ENCODE peak calls at places on chromosomes 2 and 18, in eight cellular contexts. Y, B, J, V, N, F, W and Z are unnamed samples.

GRCh38 chr18:47260138-47260923 is 8.9 kb upstream of the SKOR2 start:
- DNase-seq in B (no peak), Y (no peak), V (no peak), J (peak), W (no peak), F (peak), N (peak), Z (no peak)

GRCh38 chr2:168934826-168935225 is 33.7 kb downstream of the G6PC2 start:
- DNase-seq in J (no peak), Y (no peak), V (no peak), F (no peak), B (no peak), W (no peak), N (no peak), Z (no peak)

GRCh38 chr2:85659324-85659981 is 8.5 kb downstream of the SFTPB start:
- DNase-seq in F (no peak), B (no peak), N (no peak), V (no peak), Y (no peak), J (no peak), W (no peak), Z (no peak)

GRCh38 chr2:128973566-128973965 is 654.9 kb upstream of the HS6ST1 start:
- DNase-seq in N (no peak), F (no peak), B (no peak), J (no peak), W (no peak), V (no peak), Y (no peak), Z (no peak)

GRCh38 chr18:35005963-35006577 is 35.1 kb upstream of the MAPRE2 start:
- DNase-seq in B (peak), W (no peak), N (peak), F (peak), Y (no peak), V (no peak), J (no peak), Z (no peak)

GRCh38 chr2:156322681-156323211 is 9.8 kb downstream of the NR4A2 start:
- DNase-seq in V (no peak), B (no peak), J (no peak), N (no peak), F (no peak), W (no peak), Y (no peak), Z (no peak)

GRCh38 chr2:170827841-170828532 is 11.3 kb downstream of the GAD1 start:
- DNase-seq in J (no peak), W (no peak), F (no peak), V (no peak), N (no peak), B (no peak), Y (no peak), Z (no peak)

GRCh38 chr2:168237741-168238140 is 9.7 kb downstream of the STK39 start:
- DNase-seq in V (no peak), W (no peak), F (no peak), B (no peak), N (no peak), J (no peak), Y (no peak), Z (no peak)

GRCh38 chr2:96631804-96632435 is 6.2 kb downstream of the KANSL3 start:
- DNase-seq in J (no peak), B (no peak), V (no peak), Y (no peak), N (no peak), F (no peak), W (no peak), Z (peak)

GRCh38 chr2:68000170-68000825 is 62.5 kb downstream of the C1D start:
- DNase-seq in F (no peak), B (no peak), W (no peak), V (no peak), J (no peak), Y (no peak), N (no peak), Z (no peak)

GRCh38 chr2:240791211-240791800 is 28.7 kb downstream of the KIF1A start:
- DNase-seq in B (no peak), N (no peak), F (peak), W (no peak), Y (no peak), J (no peak), V (no peak), Z (no peak)

GRCh38 chr2:97752342-97753334 is 39.3 kb downstream of the ZAP70 start:
- DNase-seq in J (no peak), B (no peak), F (no peak), N (no peak), W (no peak), V (no peak), Y (no peak), Z (no peak)

GRCh38 chr2:135945521-135945920 is 39.9 kb downstream of the DARS1 start:
- DNase-seq in Y (no peak), F (no peak), J (no peak), W (no peak), V (no peak), N (no peak), B (no peak), Z (no peak)

GRCh38 chr2:16014041-16014787 is 73.9 kb downstream of the MYCN start:
- DNase-seq in N (peak), J (peak), F (peak), W (no peak), B (no peak), Y (no peak), V (no peak), Z (no peak)

GRCh38 chr2:4763009-4763408 is 929.2 kb upstream of the SOX11 start:
- DNase-seq in V (no peak), B (no peak), J (no peak), Y (no peak), F (peak), W (no peak), N (peak), Z (no peak)

GRCh38 chr2:222671259-222672067 is at the start of gene MOGAT1:
- DNase-seq in W (peak), N (no peak), J (peak), V (no peak), Y (no peak), F (peak), B (no peak), Z (no peak)

GRCh38 chr2:95526360-95527341 is 42.1 kb upstream of the TRIM43B start:
- DNase-seq in W (no peak), N (peak), Y (no peak), V (peak), B (peak), F (no peak), J (peak), Z (peak)

GRCh38 chr2:150491943-150492342 is 4.5 kb upstream of the RND3 start:
- DNase-seq in W (no peak), B (no peak), F (no peak), N (no peak), V (no peak), Y (no peak), J (no peak), Z (no peak)

GRCh38 chr2:100731535-100731981 is 88.4 kb upstream of the NPAS2 start:
- DNase-seq in N (no peak), J (no peak), W (no peak), F (no peak), B (no peak), V (no peak), Y (no peak), Z (peak)

GRCh38 chr2:53584986-53585385 is 182.6 kb upstream of the CHAC2 start:
- DNase-seq in N (no peak), Y (no peak), F (no peak), B (no peak), W (no peak), V (no peak), J (no peak), Z (no peak)

GRCh38 chr18:2538236-2538635 is 33.1 kb downstream of the METTL4 start:
- DNase-seq in J (no peak), Y (no peak), F (no peak), B (no peak), N (no peak), V (no peak), W (no peak), Z (no peak)

GRCh38 chr2:179495315-179495714 is 230.7 kb upstream of the SESTD1 start:
- DNase-seq in V (no peak), W (no peak), J (no peak), Y (no peak), N (no peak), B (no peak), F (no peak), Z (no peak)

GRCh38 chr2:237815637-237816036 is 17.1 kb downstream of the RBM44 start:
- DNase-seq in J (no peak), F (no peak), B (no peak), W (no peak), Y (no peak), N (no peak), V (no peak), Z (no peak)

GRCh38 chr2:186927867-186928191 is 78.9 kb upstream of the ZSWIM2 start:
- DNase-seq in W (no peak), B (no peak), J (no peak), Y (no peak), N (no peak), F (no peak), V (no peak), Z (no peak)

GRCh38 chr2:60550151-60550983 is 3.1 kb downstream of the BCL11A start:
- DNase-seq in W (peak), V (peak), F (peak), Y (no peak), N (peak), J (peak), B (peak), Z (peak)

GRCh38 chr2:107634172-107634571 is 192.5 kb upstream of the RGPD4 start:
- DNase-seq in N (no peak), W (no peak), J (no peak), Y (no peak), V (no peak), F (no peak), B (no peak), Z (no peak)

GRCh38 chr2:230411484-230412368 is 4.3 kb upstream of the SP100 start:
- DNase-seq in J (peak), F (peak), B (no peak), N (peak), V (peak), W (peak), Y (no peak), Z (no peak)

GRCh38 chr18:74375999-74376398 is 60.4 kb downstream of the C18orf63 start:
- DNase-seq in N (no peak), V (no peak), B (no peak), F (no peak), Y (no peak), J (no peak), W (no peak), Z (no peak)

GRCh38 chr2:166413255-166413654 is 37.5 kb upstream of the SCN9A start:
- DNase-seq in B (peak), V (no peak), F (no peak), W (no peak), Y (no peak), N (no peak), J (no peak), Z (no peak)

GRCh38 chr2:119753041-119753929 is 6.4 kb upstream of the PTPN4 start:
- DNase-seq in N (peak), V (no peak), F (peak), Y (no peak), J (no peak), B (peak), W (no peak), Z (no peak)

GRCh38 chr2:128308284-128308731 is 10.4 kb downstream of the HS6ST1 start:
- DNase-seq in N (no peak), W (peak), B (no peak), J (no peak), F (peak), Y (peak), V (no peak), Z (no peak)

GRCh38 chr2:113791697-113792590 is 35.5 kb upstream of the SLC35F5 start:
- DNase-seq in V (no peak), W (no peak), B (no peak), F (no peak), Y (no peak), N (no peak), J (no peak), Z (peak)

GRCh38 chr2:206856474-206856873 is 82.8 kb upstream of the CPO start:
- DNase-seq in J (no peak), W (no peak), Y (no peak), N (no peak), B (no peak), F (no peak), V (no peak), Z (no peak)

GRCh38 chr2:241080405-241081189 is 21.5 kb downstream of the MTERF4 start:
- DNase-seq in B (no peak), F (no peak), Y (no peak), W (no peak), J (no peak), N (no peak), V (no peak), Z (no peak)

GRCh38 chr18:48674198-48674721 is 135.4 kb downstream of the CTIF start:
- DNase-seq in F (no peak), V (no peak), B (no peak), Y (peak), W (no peak), J (peak), N (no peak), Z (no peak)

GRCh38 chr2:240585681-240586197 is 795 bp upstream of the CAPN10 start:
- DNase-seq in J (no peak), B (no peak), Y (no peak), F (no peak), N (no peak), W (no peak), V (no peak), Z (no peak)

GRCh38 chr18:62778976-62779869 is 63.9 kb downstream of the PHLPP1 start:
- DNase-seq in B (no peak), F (no peak), N (no peak), W (no peak), Y (no peak), V (no peak), J (no peak), Z (no peak)

GRCh38 chr2:176002684-176003225 is 688 bp upstream of the LNPK start:
- DNase-seq in N (peak), F (no peak), B (no peak), Y (no peak), W (peak), V (peak), J (peak), Z (no peak)

GRCh38 chr18:35282353-35282752 is 7.7 kb downstream of the ZSCAN30 start:
- DNase-seq in Y (no peak), J (no peak), W (no peak), N (no peak), F (no peak), B (peak), V (no peak), Z (peak)

GRCh38 chr2:18230668-18231067 is 329.8 kb downstream of the RDH14 start:
- DNase-seq in V (no peak), W (no peak), N (no peak), B (no peak), Y (no peak), F (no peak), J (no peak), Z (no peak)
- TF ChIP-seq CTCF in V (no peak), W (no peak), N (no peak), B (no peak), Y (no peak), F (no peak), J (no peak), Z (no peak)

GRCh38 chr2:9112079-9112721 is 94.4 kb upstream of the ASAP2 start:
- DNase-seq in W (no peak), N (no peak), F (no peak), V (no peak), J (no peak), B (peak), Y (no peak), Z (peak)

GRCh38 chr2:9113262-9113661 is 93.3 kb upstream of the ASAP2 start:
- DNase-seq in N (no peak), V (no peak), W (no peak), J (no peak), B (no peak), F (no peak), Y (no peak), Z (no peak)

GRCh38 chr2:9115219-9115618 is 91.4 kb upstream of the ASAP2 start:
- DNase-seq in N (no peak), F (no peak), W (no peak), J (no peak), B (no peak), Y (no peak), V (no peak), Z (no peak)

GRCh38 chr2:9114457-9114856 is 92.2 kb upstream of the ASAP2 start:
- DNase-seq in V (no peak), F (no peak), B (no peak), W (no peak), N (no peak), Y (no peak), J (no peak), Z (no peak)

GRCh38 chr2:9113916-9114315 is 92.7 kb upstream of the ASAP2 start:
- DNase-seq in V (no peak), F (no peak), N (no peak), W (no peak), J (no peak), Y (no peak), B (no peak), Z (no peak)
- TF ChIP-seq CTCF in V (no peak), F (no peak), N (no peak), W (no peak), J (no peak), Y (no peak), B (no peak), Z (no peak)

GRCh38 chr2:28833740-28834139 is 23.1 kb downstream of the SPDYA start:
- DNase-seq in F (no peak), V (no peak), Y (no peak), W (no peak), N (no peak), J (no peak), B (no peak), Z (no peak)

GRCh38 chr2:28838971-28839370 is 28.3 kb downstream of the SPDYA start:
- DNase-seq in J (no peak), W (no peak), N (no peak), F (no peak), Y (no peak), B (no peak), V (no peak), Z (no peak)

GRCh38 chr2:28835787-28836186 is 25.2 kb downstream of the SPDYA start:
- DNase-seq in N (no peak), V (no peak), B (no peak), F (no peak), W (no peak), J (no peak), Y (no peak), Z (no peak)
- TF ChIP-seq CTCF in N (no peak), V (no peak), B (no peak), F (no peak), W (no peak), J (no peak), Y (no peak), Z (no peak)

GRCh38 chr2:214079032-214079431 is 331.8 kb upstream of the VWC2L start:
- DNase-seq in W (no peak), Y (no peak), J (no peak), F (no peak), V (no peak), B (no peak), N (no peak), Z (no peak)
- TF ChIP-seq CTCF in W (no peak), Y (no peak), J (no peak), F (no peak), V (no peak), B (no peak), N (no peak), Z (no peak)

GRCh38 chr2:160085662-160086061 is 23.2 kb upstream of the PLA2R1 start:
- DNase-seq in F (no peak), B (no peak), N (no peak), J (no peak), V (no peak), W (no peak), Y (no peak), Z (no peak)
- TF ChIP-seq CTCF in F (no peak), B (peak), N (no peak), J (no peak), V (no peak), W (no peak), Y (no peak), Z (peak)

DNA sequence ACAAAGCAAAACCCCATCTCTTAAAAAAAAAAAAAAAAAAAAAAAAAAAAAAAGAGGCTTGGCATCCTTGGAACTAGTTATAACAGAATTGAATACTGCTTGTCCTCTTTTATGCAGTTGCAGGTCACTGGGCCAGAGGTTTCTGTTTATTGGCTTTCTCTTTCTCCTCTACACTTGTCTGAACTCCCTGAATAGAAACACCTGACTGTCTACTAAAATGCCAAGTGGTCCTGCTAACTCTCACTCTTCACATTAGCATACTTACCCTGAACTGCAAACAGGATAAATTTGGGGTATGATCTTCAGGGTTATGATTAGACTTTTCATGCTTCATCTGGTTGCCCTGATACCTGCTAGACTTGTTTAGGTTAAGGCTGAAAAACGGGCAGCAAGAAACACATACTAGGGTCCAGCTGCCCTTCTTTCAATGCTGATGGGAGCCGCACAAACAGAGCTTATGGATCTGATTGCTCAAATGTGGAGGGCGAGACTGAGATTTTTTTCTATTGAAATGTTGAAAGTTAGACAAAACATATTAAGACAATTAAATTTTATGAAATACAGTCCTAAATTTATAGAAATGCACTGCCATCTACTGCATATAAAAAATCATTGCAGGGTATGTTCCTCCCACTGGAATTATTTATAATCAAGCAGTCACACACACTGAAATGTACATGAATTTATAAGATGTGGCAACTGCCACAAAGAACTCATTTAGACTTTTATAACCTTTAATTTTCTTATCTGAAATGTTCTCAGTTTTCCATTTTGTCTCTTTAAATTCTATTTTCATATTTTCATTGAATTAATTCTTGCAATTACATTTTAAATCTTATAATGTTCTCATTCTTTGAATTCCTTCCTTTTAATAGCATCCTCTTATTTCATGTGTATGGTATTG is 40.8 kb downstream of the GTF3C3 start:
- DNase-seq in Y (no peak), W (no peak), J (no peak), B (no peak), N (no peak), V (no peak), F (no peak), Z (peak)
- TF ChIP-seq CTCF in Y (peak), W (no peak), J (peak), B (no peak), N (no peak), V (peak), F (no peak), Z (peak)

DNA sequence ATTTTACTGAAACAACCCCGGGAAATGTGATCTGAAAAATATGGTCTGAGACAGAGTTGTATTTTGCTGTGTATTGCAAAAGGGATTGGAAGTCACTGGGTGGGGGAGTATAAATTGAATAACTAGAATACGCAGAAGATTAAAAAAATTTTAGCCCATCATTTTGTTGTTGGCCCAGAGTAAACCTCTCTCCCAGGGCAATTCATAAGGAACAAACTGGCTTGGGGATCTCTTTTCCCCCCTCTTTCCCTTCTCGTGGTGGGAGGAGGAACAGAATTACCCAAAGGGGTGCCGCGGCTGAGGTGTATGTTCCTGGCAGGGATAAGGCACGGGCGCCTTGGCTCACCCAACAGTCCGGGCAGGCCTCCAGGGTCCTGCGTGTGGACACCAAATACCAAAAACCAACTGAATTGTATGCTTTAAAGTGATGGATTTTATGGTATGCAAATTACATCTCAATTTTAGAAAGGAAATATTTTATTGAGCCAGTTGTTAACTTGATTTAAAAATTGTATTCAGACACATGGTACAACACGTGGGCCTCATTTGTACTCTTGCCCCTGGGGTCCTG is 121.2 kb upstream of the SPRED2 start:
- DNase-seq in F (no peak), J (no peak), B (no peak), V (no peak), N (peak), W (no peak), Y (no peak), Z (no peak)
- TF ChIP-seq CTCF in F (peak), J (no peak), B (no peak), V (no peak), N (no peak), W (no peak), Y (no peak), Z (no peak)

GRCh38 chr2:140942284-140942683 is 1188.5 kb downstream of the LRP1B start:
- DNase-seq in J (no peak), B (no peak), Y (no peak), W (no peak), V (no peak), F (no peak), N (no peak), Z (no peak)

GRCh38 chr2:140947236-140947635 is 1183.6 kb downstream of the LRP1B start:
- DNase-seq in J (no peak), B (no peak), V (no peak), W (no peak), Y (no peak), N (no peak), F (no peak), Z (no peak)

GRCh38 chr2:140943867-140944266 is 1186.9 kb downstream of the LRP1B start:
- DNase-seq in V (no peak), Y (no peak), B (no peak), W (no peak), N (no peak), J (no peak), F (no peak), Z (no peak)
- TF ChIP-seq CTCF in V (no peak), Y (no peak), B (no peak), W (no peak), N (no peak), J (no peak), F (peak), Z (no peak)